ENCODE peak calls at places on chromosomes 16 and 17, in ten cellular contexts. Q, E, V, Y, T, U, L, J, R and O are unnamed samples.

GRCh38 chr16:50245417-50246298 is 20.7 kb upstream of the ADCY7 start:
- DNase-seq in L (peak; percentile 48), U (peak; percentile 82), J (peak; percentile 46), T (peak; percentile 61), Q (peak; percentile 81), E (no peak), V (peak; percentile 56), Y (peak; percentile 82), R (peak; percentile 71), O (peak; percentile 47)

GRCh38 chr16:1026784-1027415 is 45.3 kb downstream of the SOX8 start:
- DNase-seq in Q (no peak), E (no peak), U (no peak), J (no peak), L (no peak), V (no peak), R (no peak), Y (no peak), T (no peak), O (no peak)

GRCh38 chr17:50772251-50772650 is 4.9 kb upstream of the ANKRD40CL start:
- DNase-seq in Y (no peak), T (no peak), R (no peak), E (no peak), V (peak; percentile 92), Q (peak; percentile 54), L (no peak), U (no peak), J (no peak), O (no peak)

GRCh38 chr17:35520043-35520442 is 17.4 kb downstream of the SLFN12L start:
- DNase-seq in Y (no peak), Q (no peak), E (no peak), U (no peak), T (no peak), V (no peak), R (no peak), L (no peak), J (no peak), O (no peak)

GRCh38 chr17:78313735-78314648 is 45.9 kb downstream of the SOCS3 start:
- DNase-seq in V (peak; percentile 74), E (peak; percentile 65), Y (peak; percentile 96), R (peak; percentile 92), J (peak; percentile 81), T (peak; percentile 79), U (peak; percentile 66), Q (peak; percentile 94), L (peak; percentile 50), O (peak; percentile 41)

GRCh38 chr17:30788918-30789317 is 35.6 kb downstream of the CRLF3 start:
- DNase-seq in E (no peak), U (no peak), Y (no peak), J (no peak), V (no peak), L (peak; percentile 31), Q (no peak), R (no peak), T (no peak), O (peak; percentile 55)

GRCh38 chr17:68697850-68698313 is 96.7 kb upstream of the FAM20A start:
- DNase-seq in V (no peak), J (peak; percentile 28), Q (no peak), E (no peak), Y (no peak), T (no peak), L (peak; percentile 22), R (no peak), U (peak; percentile 88), O (peak; percentile 19)

GRCh38 chr16:35146031-35146710 is 1686.8 kb downstream of the TP53TG3F start:
- DNase-seq in V (no peak), L (no peak), Y (no peak), Q (no peak), T (no peak), E (no peak), R (peak; percentile 60), J (no peak), U (no peak), O (no peak)

GRCh38 chr16:49280022-49280741 is 1.5 kb downstream of the CBLN1 start:
- DNase-seq in V (peak; percentile 26), Q (no peak), J (no peak), E (peak; percentile 26), L (no peak), Y (peak; percentile 28), U (no peak), T (no peak), R (peak; percentile 45), O (no peak)

GRCh38 chr16:30524575-30525571 is 1.5 kb downstream of the ZNF768 start:
- DNase-seq in Y (peak; percentile 52), T (no peak), Q (no peak), V (no peak), U (no peak), J (no peak), E (no peak), R (no peak), L (no peak), O (no peak)

GRCh38 chr16:67093098-67093732 is 16.5 kb upstream of the PHAF1 start:
- DNase-seq in V (no peak), Q (no peak), J (no peak), Y (no peak), L (no peak), E (no peak), U (no peak), T (no peak), R (no peak), O (no peak)

GRCh38 chr16:14337303-14338191 is 266.4 kb downstream of the MRTFB start:
- DNase-seq in U (peak; percentile 12), R (no peak), T (no peak), Q (no peak), E (no peak), L (no peak), J (no peak), V (no peak), Y (no peak), O (no peak)

GRCh38 chr16:8888951-8889892 is 7.1 kb downstream of the LITAFD start:
- DNase-seq in T (no peak), J (no peak), E (no peak), Y (peak; percentile 43), Q (no peak), V (no peak), U (no peak), L (no peak), R (no peak), O (no peak)

GRCh38 chr17:31489295-31490018 is 98.0 kb downstream of the RAB11FIP4 start:
- DNase-seq in E (no peak), V (no peak), U (no peak), T (peak; percentile 13), Y (peak; percentile 88), L (no peak), R (no peak), J (no peak), Q (no peak), O (no peak)

GRCh38 chr16:51449441-51449840 is 298.4 kb upstream of the SALL1 start:
- DNase-seq in Y (no peak), R (no peak), T (no peak), V (no peak), L (no peak), J (no peak), E (no peak), U (no peak), Q (no peak), O (no peak)

GRCh38 chr16:28983644-28984043 is 1.2 kb upstream of the LAT start:
- DNase-seq in U (no peak), T (no peak), L (no peak), R (no peak), Q (no peak), J (no peak), E (no peak), Y (no peak), V (no peak), O (no peak)

GRCh38 chr17:46984341-46984740 is 5.3 kb upstream of the RPRML start:
- DNase-seq in E (peak; percentile 51), R (no peak), V (no peak), J (no peak), U (no peak), Q (no peak), Y (peak; percentile 36), L (no peak), T (no peak), O (no peak)

GRCh38 chr16:72936408-72936807 is 111.5 kb downstream of the ZFHX3 start:
- DNase-seq in J (no peak), U (no peak), L (no peak), T (no peak), Q (no peak), E (no peak), Y (no peak), V (no peak), R (no peak), O (no peak)

GRCh38 chr17:35799942-35800341 is 4.5 kb upstream of the MMP28 start:
- DNase-seq in L (peak; percentile 68), Q (no peak), V (no peak), J (peak; percentile 68), R (no peak), T (no peak), E (peak; percentile 85), Y (peak; percentile 82), U (no peak), O (peak; percentile 42)

GRCh38 chr17:75273968-75274708 is 3.1 kb upstream of the MIF4GD start:
- DNase-seq in E (no peak), U (peak; percentile 87), Q (no peak), Y (no peak), T (no peak), J (no peak), L (peak; percentile 70), V (no peak), R (peak; percentile 77), O (peak; percentile 49)

GRCh38 chr16:30366511-30366910 is 3.8 kb downstream of the TBC1D10B start:
- DNase-seq in T (no peak), R (no peak), J (no peak), U (no peak), Y (no peak), V (no peak), L (no peak), E (no peak), Q (no peak), O (no peak)

GRCh38 chr17:31320791-31321190 is 631 bp downstream of the EVI2A start:
- DNase-seq in E (no peak), R (peak; percentile 7), U (peak; percentile 40), J (no peak), Q (peak; percentile 44), V (peak; percentile 53), Y (no peak), L (no peak), T (no peak), O (peak; percentile 12)

GRCh38 chr16:85781685-85782370 is 17.5 kb downstream of the EMC8 start:
- DNase-seq in L (no peak), Y (peak; percentile 62), R (no peak), E (peak; percentile 56), T (no peak), V (no peak), J (no peak), Q (no peak), U (no peak), O (peak; percentile 74)

GRCh38 chr16:89422905-89423630 is 67.3 kb downstream of the ANKRD11 start:
- DNase-seq in Y (no peak), Q (no peak), T (peak; percentile 63), U (peak; percentile 77), R (peak; percentile 64), J (no peak), E (no peak), V (peak; percentile 44), L (peak; percentile 54), O (peak; percentile 89)

GRCh38 chr16:66387817-66388332 is 21.4 kb downstream of the CDH5 start:
- DNase-seq in Q (no peak), L (no peak), R (no peak), J (no peak), Y (no peak), V (no peak), U (no peak), E (no peak), T (no peak), O (no peak)

GRCh38 chr17:29572691-29573557 is 4.4 kb downstream of the TP53I13 start:
- DNase-seq in T (peak; percentile 54), Q (peak; percentile 65), Y (peak; percentile 70), V (peak; percentile 64), R (peak; percentile 62), E (no peak), U (peak; percentile 56), L (peak; percentile 34), J (no peak), O (no peak)

GRCh38 chr16:50151744-50152143 is 1.4 kb upstream of the TENT4B start:
- DNase-seq in E (no peak), U (no peak), R (peak; percentile 5), Y (peak; percentile 33), L (no peak), T (peak; percentile 41), Q (no peak), J (no peak), V (no peak), O (no peak)

GRCh38 chr17:31385428-31386285 is 5.8 kb upstream of the RAB11FIP4 start:
- DNase-seq in L (no peak), R (no peak), E (no peak), U (no peak), Q (no peak), J (no peak), V (no peak), T (no peak), Y (no peak), O (no peak)